ENCODE peak calls at places on chromosome 21, in five cellular contexts. P, X, E, D and N are unnamed samples.

GRCh38 chr21:37071561-37072238 is 1.2 kb downstream of the PIGP start:
- DNase-seq in P (peak), X (no peak), E (peak), D (no peak), N (peak)

GRCh38 chr21:21165063-21165645 is 166.9 kb downstream of the NCAM2 start:
- DNase-seq in P (no peak), X (no peak), E (no peak), D (no peak), N (peak)

GRCh38 chr21:44547656-44548331 is 3.5 kb downstream of the KRTAP10-2 start:
- DNase-seq in P (no peak), X (peak), E (no peak), D (no peak), N (no peak)

GRCh38 chr21:43193088-43193650 is 24.4 kb downstream of the CRYAA start:
- DNase-seq in P (no peak), X (no peak), E (no peak), D (no peak), N (no peak)

GRCh38 chr21:23475518-23476189 is 2131.6 kb downstream of the MRPL39 start:
- DNase-seq in P (no peak), X (no peak), E (no peak), D (no peak), N (no peak)

GRCh38 chr21:44868707-44869106 is 4.8 kb downstream of the PTTG1IP start:
- DNase-seq in P (no peak), X (no peak), E (no peak), D (no peak), N (no peak)

GRCh38 chr21:17819114-17819877 is at the start of gene C21orf91:
- DNase-seq in P (peak), X (peak), E (peak), D (peak), N (peak)

GRCh38 chr21:32741336-32741735 is 13.5 kb upstream of the SYNJ1 start:
- DNase-seq in P (no peak), X (no peak), E (no peak), D (no peak), N (no peak)

GRCh38 chr21:19807231-19807630 is 1191.0 kb upstream of the NCAM2 start:
- DNase-seq in P (no peak), X (no peak), E (no peak), D (no peak), N (peak)

GRCh38 chr21:45020629-45021427 is 53.6 kb upstream of the ADARB1 start:
- DNase-seq in P (no peak), X (no peak), E (no peak), D (no peak), N (peak)

GRCh38 chr21:42695324-42696025 is 42.1 kb downstream of the PDE9A start:
- DNase-seq in P (no peak), X (no peak), E (no peak), D (no peak), N (peak)

GRCh38 chr21:46610018-46610701 is 5.3 kb upstream of the S100B start:
- DNase-seq in P (no peak), X (no peak), E (no peak), D (no peak), N (no peak)

GRCh38 chr21:23401278-23401677 is 2206.0 kb downstream of the MRPL39 start:
- DNase-seq in P (no peak), X (no peak), E (peak), D (no peak), N (peak)

GRCh38 chr21:45150630-45151265 is 76.4 kb downstream of the ADARB1 start:
- DNase-seq in P (no peak), X (no peak), E (no peak), D (no peak), N (no peak)

GRCh38 chr21:37658994-37659458 is 257.2 kb downstream of the KCNJ6 start:
- DNase-seq in P (no peak), X (no peak), E (no peak), D (peak), N (peak)

GRCh38 chr21:39006653-39007417 is 176.4 kb downstream of the PSMG1 start:
- DNase-seq in P (no peak), X (no peak), E (no peak), D (peak), N (peak)
- H3K4me3 ChIP-seq in P (no peak), X (no peak), E (no peak), D (peak), N (no peak)

DNA sequence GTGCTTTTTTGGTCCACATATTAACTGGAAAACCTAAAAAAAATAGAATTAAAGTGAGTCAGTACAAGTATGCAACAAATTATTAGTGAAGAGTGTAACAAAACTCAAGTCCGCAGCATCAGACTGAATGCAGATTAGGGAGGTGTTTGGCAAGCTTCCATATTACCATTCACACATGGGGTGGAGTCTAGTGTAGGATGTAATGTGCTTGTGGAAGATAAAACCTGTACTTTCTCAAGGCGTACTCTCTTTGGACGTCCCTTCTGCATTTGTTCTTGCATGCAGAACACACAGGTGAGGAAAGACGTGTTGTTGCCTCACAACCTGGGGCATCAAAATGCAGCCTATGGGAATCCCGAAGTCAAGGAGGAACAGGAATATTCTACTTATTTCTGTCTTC is 668.7 kb downstream of the MRPL39 start:
- DNase-seq in P (no peak), X (no peak), E (no peak), D (no peak), N (no peak)
- H3K4me3 ChIP-seq in P (no peak), X (no peak), E (no peak), D (no peak), N (no peak)

GRCh38 chr21:34615487-34615814 is 538 bp upstream of the RCAN1 start:
- DNase-seq in P (no peak), X (no peak), E (no peak), D (no peak), N (no peak)
- H3K4me3 ChIP-seq in P (peak), X (peak), E (peak), D (peak), N (peak)

GRCh38 chr21:26966360-26966977 is 419 bp downstream of the ADAMTS5 start:
- DNase-seq in P (no peak), X (no peak), E (peak), D (no peak), N (peak)

GRCh38 chr21:26966978-26967913 is at the start of gene ADAMTS5:
- DNase-seq in P (no peak), X (no peak), E (peak), D (no peak), N (peak)

GRCh38 chr21:26965567-26966359 is 1.1 kb downstream of the ADAMTS5 start:
- DNase-seq in P (no peak), X (no peak), E (peak), D (no peak), N (peak)

GRCh38 chr21:26964379-26964778 is 2.5 kb downstream of the ADAMTS5 start:
- DNase-seq in P (no peak), X (no peak), E (peak), D (no peak), N (no peak)

GRCh38 chr21:26965091-26965566 is 1.8 kb downstream of the ADAMTS5 start:
- DNase-seq in P (no peak), X (no peak), E (no peak), D (no peak), N (no peak)
- H3K4me3 ChIP-seq in P (no peak), X (no peak), E (peak), D (peak), N (peak)

GRCh38 chr21:35528109-35529042 is 479.3 kb upstream of the RUNX1 start:
- DNase-seq in P (peak), X (peak), E (no peak), D (no peak), N (peak)
- H3K4me3 ChIP-seq in P (peak), X (peak), E (no peak), D (peak), N (no peak)

GRCh38 chr21:31553461-31553860 is 106.0 kb upstream of the SOD1 start:
- DNase-seq in P (no peak), X (no peak), E (no peak), D (no peak), N (no peak)

GRCh38 chr21:31546402-31547155 is 112.9 kb upstream of the SOD1 start:
- DNase-seq in P (no peak), X (no peak), E (no peak), D (no peak), N (peak)

GRCh38 chr21:31552826-31553225 is 106.7 kb upstream of the SOD1 start:
- DNase-seq in P (no peak), X (no peak), E (no peak), D (no peak), N (no peak)

GRCh38 chr21:31548688-31549087 is 110.8 kb upstream of the SOD1 start:
- DNase-seq in P (no peak), X (no peak), E (no peak), D (no peak), N (no peak)

GRCh38 chr21:31550070-31550469 is 109.4 kb upstream of the SOD1 start:
- DNase-seq in P (no peak), X (no peak), E (no peak), D (no peak), N (no peak)
- H3K4me3 ChIP-seq in P (no peak), X (no peak), E (no peak), D (no peak), N (no peak)

DNA sequence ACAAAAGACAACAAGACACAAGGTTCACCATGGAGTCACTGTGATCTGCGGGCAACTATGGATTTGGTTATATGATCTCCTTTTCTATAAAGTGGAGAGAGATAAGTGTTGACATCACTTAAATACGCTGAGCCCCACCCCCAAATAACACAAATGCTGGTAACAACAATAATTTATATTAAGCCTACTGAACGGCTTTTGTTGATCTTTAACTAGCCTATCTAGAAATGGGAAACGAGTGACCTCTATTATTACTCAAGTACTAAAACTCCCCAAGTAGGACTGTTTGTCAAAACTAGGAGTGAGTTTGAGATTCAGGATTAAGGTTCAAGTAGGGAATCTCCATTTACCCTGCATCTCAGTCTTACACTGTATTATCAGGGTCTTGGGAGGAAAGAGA is 52.2 kb downstream of the MAP3K7CL start:
- DNase-seq in P (no peak), X (no peak), E (no peak), D (no peak), N (peak)
- H3K4me3 ChIP-seq in P (no peak), X (no peak), E (no peak), D (peak), N (no peak)